ENCODE peak calls at places on chromosomes 3 and 15, in five cellular contexts. Z, J, B, V and M are unnamed samples.

GRCh38 chr3:131361464-131362421 is 19.8 kb upstream of the NUDT16 start:
- DNase-seq in Z (peak; percentile 58), V (peak; percentile 66), B (peak; percentile 96), J (peak; percentile 32), M (peak; percentile 55)

GRCh38 chr3:87270908-87271727 is 5.3 kb downstream of the POU1F1 start:
- DNase-seq in V (no peak), Z (no peak), J (no peak), B (no peak), M (no peak)

GRCh38 chr3:127107002-127107401 is 85.9 kb upstream of the PRR23E start:
- DNase-seq in B (no peak), J (no peak), V (no peak), Z (no peak), M (no peak)

GRCh38 chr15:70863450-70864218 is 9.7 kb upstream of the LARP6 start:
- DNase-seq in J (peak; percentile 81), B (no peak), Z (peak; percentile 94), V (no peak), M (peak; percentile 84)

GRCh38 chr3:73056365-73057150 is 4.9 kb upstream of the EBLN2 start:
- DNase-seq in Z (no peak), V (no peak), B (no peak), J (peak; percentile 85), M (no peak)

GRCh38 chr3:11718582-11719405 is 75.1 kb upstream of the VGLL4 start:
- DNase-seq in J (peak; percentile 66), Z (peak; percentile 60), B (peak; percentile 71), V (peak; percentile 53), M (no peak)

GRCh38 chr3:169264711-169265110 is 398.8 kb downstream of the MECOM start:
- DNase-seq in V (no peak), J (peak; percentile 62), B (peak; percentile 54), Z (peak; percentile 64), M (peak; percentile 80)

GRCh38 chr15:79067969-79068368 is 22.6 kb downstream of the RASGRF1 start:
- DNase-seq in B (no peak), J (no peak), Z (no peak), V (no peak), M (no peak)

GRCh38 chr3:159045279-159045678 is 243.4 kb downstream of the MFSD1 start:
- DNase-seq in Z (no peak), J (no peak), V (no peak), B (no peak), M (no peak)

GRCh38 chr3:168213920-168214319 is 118.2 kb upstream of the GOLIM4 start:
- DNase-seq in J (no peak), V (no peak), Z (peak; percentile 2), B (no peak), M (no peak)

GRCh38 chr15:60387321-60387720 is 10.5 kb downstream of the ANXA2 start:
- DNase-seq in V (no peak), Z (no peak), J (no peak), B (no peak), M (no peak)

GRCh38 chr3:26438325-26438940 is 184.1 kb upstream of the LRRC3B start:
- DNase-seq in Z (peak; percentile 3), V (no peak), J (no peak), B (no peak), M (no peak)

GRCh38 chr15:59329570-59330350 is 42.9 kb downstream of the MYO1E start:
- DNase-seq in J (peak; percentile 98), Z (peak; percentile 97), V (no peak), B (no peak), M (peak; percentile 82)

GRCh38 chr15:38671675-38672141 is 107.1 kb upstream of the RASGRP1 start:
- DNase-seq in V (no peak), Z (no peak), J (no peak), B (peak; percentile 55), M (peak; percentile 8)

GRCh38 chr15:66850078-66850991 is 148.3 kb downstream of the SMAD6 start:
- DNase-seq in B (peak; percentile 44), Z (no peak), J (no peak), V (peak; percentile 41), M (no peak)

GRCh38 chr3:36784012-36784763 is 19.8 kb upstream of the DCLK3 start:
- DNase-seq in J (peak; percentile 35), Z (no peak), V (no peak), B (no peak), M (no peak)

GRCh38 chr3:59774613-59775012 is 724.8 kb upstream of the CFAP20DC start:
- DNase-seq in Z (peak; percentile 95), B (no peak), V (no peak), J (peak; percentile 86), M (peak; percentile 50)

GRCh38 chr3:39142067-39142466 is 11.3 kb downstream of the CSRNP1 start:
- DNase-seq in Z (no peak), J (no peak), V (no peak), B (peak; percentile 80), M (no peak)

GRCh38 chr3:102084712-102085111 is 235.4 kb downstream of the NFKBIZ start:
- DNase-seq in V (no peak), Z (no peak), B (no peak), J (no peak), M (no peak)

GRCh38 chr3:102089182-102089581 is 239.9 kb downstream of the NFKBIZ start:
- DNase-seq in J (no peak), V (no peak), Z (no peak), B (no peak), M (no peak)

GRCh38 chr3:102085431-102086226 is 236.3 kb downstream of the NFKBIZ start:
- DNase-seq in V (no peak), B (no peak), J (no peak), Z (peak; percentile 60), M (no peak)

GRCh38 chr3:102089904-102090492 is 240.7 kb downstream of the NFKBIZ start:
- DNase-seq in J (peak; percentile 55), B (peak; percentile 53), V (no peak), Z (peak; percentile 83), M (peak; percentile 81)

DNA sequence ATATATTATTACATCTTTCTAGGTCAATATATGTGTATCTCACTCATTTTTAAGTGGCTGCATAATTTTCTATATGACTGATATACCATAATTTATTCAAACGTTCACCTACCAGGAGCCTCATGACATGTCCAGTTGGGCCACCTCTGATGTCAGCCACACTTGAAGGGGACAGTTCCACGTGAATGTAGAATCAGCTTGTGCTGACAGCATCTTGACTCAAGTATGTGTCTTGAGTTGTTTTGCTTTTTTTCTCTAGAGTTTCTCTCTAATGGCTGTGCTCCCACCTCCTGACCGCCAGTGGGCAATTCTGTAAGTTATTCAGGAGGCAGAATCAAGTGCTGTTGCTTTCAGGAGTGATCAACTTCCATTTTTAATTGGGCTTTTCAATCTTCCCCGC is 237.9 kb downstream of the NFKBIZ start:
- DNase-seq in J (no peak), B (no peak), V (no peak), Z (no peak), M (no peak)
- TF ChIP-seq CTCF in J (no peak), B (no peak), V (no peak), Z (no peak), M (no peak)

DNA sequence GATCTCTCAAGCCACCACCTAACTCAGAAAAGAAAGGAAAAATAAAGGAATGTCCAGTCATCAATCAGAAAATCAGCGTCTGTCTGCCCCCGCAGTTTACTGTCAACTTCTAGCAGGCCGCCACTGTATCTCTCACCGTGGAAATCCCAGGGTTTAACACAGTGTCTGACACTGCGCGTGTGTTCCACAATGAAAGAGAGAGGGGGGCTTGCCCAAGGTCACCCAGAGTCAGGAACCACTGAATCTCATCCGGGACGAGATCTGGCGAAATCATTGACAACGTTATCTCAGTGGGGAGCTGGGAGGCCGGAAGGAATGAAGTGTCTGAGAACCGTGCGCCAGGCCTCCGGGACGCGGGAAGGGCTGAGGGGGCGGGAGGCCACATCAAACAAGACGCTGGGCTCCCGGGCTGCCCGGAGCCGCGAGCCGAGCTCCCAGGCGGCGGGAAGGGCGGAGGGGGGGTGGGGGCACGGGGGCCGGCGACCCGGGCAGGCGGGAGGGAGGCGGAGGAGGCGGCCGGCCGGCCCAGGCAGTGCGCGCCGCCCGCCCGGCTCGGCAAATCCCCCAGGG is 2.2 kb upstream of the HES1 start:
- DNase-seq in B (peak; percentile 57), Z (peak; percentile 75), V (peak; percentile 72), J (no peak), M (no peak)
- H3K4me3 ChIP-seq in B (peak overlapping the region; percentile 74), Z (no peak overlapping the region), V (peak overlapping the region; percentile 52), J (peak overlapping the region; percentile 39), M (peak overlapping the region; percentile 32)

DNA sequence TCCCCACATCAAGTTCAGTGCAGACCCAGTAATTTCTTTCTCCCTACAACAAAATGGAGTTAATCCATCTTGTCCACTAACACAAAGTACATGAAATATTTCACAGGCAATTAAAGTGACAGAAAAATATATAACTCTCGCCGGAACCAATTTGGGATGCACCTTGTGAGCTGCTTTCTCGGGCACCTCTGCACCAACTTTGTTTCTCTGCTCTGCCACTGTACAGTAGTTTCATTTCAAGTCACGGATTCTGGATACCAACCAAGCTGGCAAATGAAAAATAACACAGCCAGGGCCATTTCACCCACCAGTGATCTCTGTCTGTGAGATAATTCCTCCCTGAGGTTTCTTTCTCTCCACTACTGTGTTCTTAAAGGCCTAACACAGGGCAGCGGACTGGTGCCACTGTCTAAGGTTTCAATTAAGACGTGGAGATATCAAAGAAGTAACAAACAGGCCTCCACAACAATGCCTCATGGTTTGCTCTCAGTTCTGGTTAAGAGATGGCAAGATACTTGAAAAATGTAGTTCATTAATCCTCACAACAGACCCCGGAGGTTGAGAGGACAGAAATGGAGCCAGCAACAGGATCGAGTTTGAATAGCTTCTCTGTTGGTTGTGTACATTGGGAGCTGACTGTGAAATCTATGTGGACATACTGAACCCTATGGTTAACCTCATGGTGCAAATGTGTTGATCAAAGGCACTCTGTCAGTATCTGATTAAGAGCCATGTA is 470.3 kb downstream of the EPHA3 start:
- DNase-seq in V (no peak), B (no peak), J (no peak), Z (no peak), M (no peak)
- TF ChIP-seq CTCF in V (no peak), B (no peak), J (no peak), Z (no peak), M (no peak)

DNA sequence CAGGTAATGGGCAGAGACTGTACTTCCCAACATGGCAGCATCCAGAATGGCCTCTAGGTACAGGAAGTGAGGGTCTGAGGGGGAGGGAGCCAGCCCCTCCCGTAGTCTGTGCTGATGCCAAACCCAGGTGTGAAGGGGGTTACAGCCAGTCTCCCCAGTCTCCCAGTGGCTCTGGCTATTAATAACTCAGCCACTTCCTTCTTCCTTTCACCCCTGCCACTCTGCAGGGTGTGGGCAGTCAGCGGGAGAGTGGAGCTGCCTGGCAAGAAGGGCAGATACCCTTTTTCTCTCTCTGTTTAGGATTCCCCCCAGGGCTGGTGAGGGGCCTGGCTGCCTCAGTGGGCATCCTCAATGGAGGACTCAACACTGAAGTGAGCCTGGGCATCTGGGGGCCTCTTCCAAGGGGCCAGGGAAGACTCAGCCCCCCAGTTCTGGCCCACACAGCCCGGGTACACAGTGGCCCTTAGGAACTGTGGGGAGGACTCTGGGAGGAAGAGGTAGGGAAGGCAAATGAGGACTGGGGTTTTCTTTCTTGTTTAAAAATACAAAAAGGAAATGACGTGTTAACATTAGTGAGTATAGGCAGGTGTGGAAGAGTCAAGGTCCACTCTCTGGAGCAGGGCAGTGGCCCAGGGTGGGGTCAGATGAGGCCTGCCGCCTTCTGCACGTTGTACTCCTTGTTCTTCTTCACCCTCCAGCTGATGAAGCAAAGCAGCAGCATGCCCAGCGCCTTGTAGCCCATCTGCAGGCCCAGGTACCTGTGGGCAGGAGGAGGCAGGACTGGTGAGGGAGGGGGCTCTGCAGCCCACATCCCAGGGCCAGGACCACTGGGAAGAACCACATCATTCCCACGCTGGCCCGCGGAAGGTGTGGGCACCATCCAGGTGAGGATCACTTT is 38.6 kb upstream of the RAB6B start:
- DNase-seq in Z (no peak), J (no peak), V (no peak), B (peak; percentile 83), M (no peak)
- H3K4me3 ChIP-seq in Z (no peak overlapping the region), J (no peak overlapping the region), V (no peak overlapping the region), B (no peak overlapping the region), M (no peak overlapping the region)